ENCODE peak calls at places on chromosomes 2 and 18, in five cellular contexts. J is H9, Z is neuronal stem cell, K is H1, V is mesenchymal stem cell. C is an unnamed sample.

GRCh38 chr2:70525032-70525431 is 28.6 kb downstream of the TGFA start:
- DNase-seq in J (no peak), Z (no peak), K (no peak), V (no peak), C (no peak)

GRCh38 chr2:173574713-173575112 is 220.0 kb downstream of the CDCA7 start:
- DNase-seq in J (no peak), Z (no peak), K (no peak), V (peak), C (no peak)

GRCh38 chr2:174681099-174681982 is 82.9 kb downstream of the CHRNA1 start:
- DNase-seq in J (no peak), Z (no peak), K (no peak), V (peak), C (peak)

GRCh38 chr2:240604291-240604938 is 17.9 kb downstream of the CAPN10 start:
- DNase-seq in J (peak), Z (no peak), K (peak), V (peak), C (no peak)

GRCh38 chr2:86037141-86037794 is 68.4 kb downstream of the POLR1A start:
- DNase-seq in J (no peak), Z (no peak), K (no peak), V (peak), C (no peak)

GRCh38 chr2:96359866-96360265 is 24.3 kb downstream of the NCAPH start:
- DNase-seq in J (no peak), Z (no peak), K (no peak), V (no peak), C (no peak)

GRCh38 chr18:47758000-47758399 is 172.5 kb downstream of the SMAD2 start:
- DNase-seq in J (no peak), Z (no peak), K (no peak), V (peak), C (no peak)

GRCh38 chr2:120262150-120262549 is 9.5 kb downstream of the RALB start:
- DNase-seq in J (no peak), Z (no peak), K (no peak), V (no peak), C (no peak)

DNA sequence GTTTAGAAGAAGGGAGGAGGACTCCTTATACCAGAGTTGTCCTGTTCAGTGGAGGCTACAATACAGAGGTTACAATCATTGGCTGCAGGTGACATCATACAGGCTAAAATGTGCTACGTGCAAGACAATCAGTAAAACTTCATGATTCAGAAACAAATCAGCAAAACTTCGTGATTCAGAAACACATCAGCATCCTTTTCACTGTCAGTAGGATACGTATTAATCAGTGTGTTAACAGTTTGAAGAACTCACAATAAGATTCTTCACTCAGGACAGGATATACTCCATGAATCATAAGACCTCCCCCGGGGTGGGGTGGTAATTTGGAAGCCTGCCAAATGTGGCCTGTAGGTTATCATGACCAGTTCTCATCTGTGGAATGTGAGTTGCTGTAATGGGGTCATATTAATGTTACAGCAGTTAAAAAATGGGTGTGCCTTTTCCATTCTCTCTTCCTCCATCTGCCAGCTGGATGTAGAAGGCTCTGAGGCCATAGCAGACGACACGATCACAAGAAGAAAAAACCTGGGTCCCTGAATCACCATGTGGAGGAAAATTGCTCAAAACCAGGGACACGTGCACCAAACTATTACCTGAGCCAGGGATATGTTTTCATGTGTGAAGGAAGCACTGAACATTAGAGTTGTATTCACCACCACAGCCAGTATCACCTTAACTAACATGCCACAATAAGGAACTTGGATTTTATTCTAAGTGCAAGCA is 134.8 kb upstream of the CREB1 start:
- DNase-seq in J (no peak), Z (no peak), K (no peak), V (peak), C (peak)
- H2AK5ac ChIP-seq in J (no peak), Z (no peak), K (no peak), V (peak), C (no peak)

DNA sequence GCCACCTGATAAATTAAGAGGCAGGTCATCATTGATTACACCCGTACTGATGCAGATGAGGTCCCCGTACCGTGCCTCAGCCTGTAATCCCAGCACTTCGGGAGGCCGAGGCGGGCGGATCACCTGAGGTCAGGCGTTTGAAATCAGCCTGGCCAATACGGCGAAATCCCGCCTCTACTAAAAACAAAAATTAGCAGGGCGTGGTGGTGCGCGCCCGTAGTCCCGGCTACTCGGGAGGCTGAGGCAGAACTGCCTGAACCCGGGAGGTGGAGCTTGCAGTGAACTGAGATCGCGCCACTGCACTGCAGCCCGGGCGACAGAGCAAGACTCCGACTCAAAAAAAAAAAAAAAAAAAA is 683 bp upstream of the ENOSF1 start:
- DNase-seq in J (peak), Z (no peak), K (no peak), V (no peak), C (peak)
- H2BK12ac ChIP-seq in J (no peak), Z (no peak), K (no peak), V (no peak), C (no peak)

GRCh38 chr2:238379096-238379810 is 47.5 kb upstream of the ASB1 start:
- DNase-seq in J (no peak), Z (no peak), K (no peak), V (no peak), C (no peak)

GRCh38 chr2:238378230-238379095 is 48.3 kb upstream of the ASB1 start:
- DNase-seq in J (no peak), Z (no peak), K (no peak), V (no peak), C (no peak)

GRCh38 chr2:238380785-238381184 is 45.9 kb upstream of the ASB1 start:
- DNase-seq in J (no peak), Z (no peak), K (no peak), V (peak), C (peak)

GRCh38 chr2:238380336-238380735 is 46.4 kb upstream of the ASB1 start:
- DNase-seq in J (no peak), Z (no peak), K (no peak), V (no peak), C (no peak)

GRCh38 chr2:238376884-238377391 is 49.8 kb upstream of the ASB1 start:
- DNase-seq in J (no peak), Z (no peak), K (no peak), V (peak), C (no peak)
- H3K27ac ChIP-seq in J (no peak), Z (no peak), K (no peak), V (no peak), C (no peak)

GRCh38 chr2:225236769-225237323 is 162.7 kb upstream of the NYAP2 start:
- DNase-seq in J (no peak), Z (no peak), K (no peak), V (no peak), C (no peak)

DNA sequence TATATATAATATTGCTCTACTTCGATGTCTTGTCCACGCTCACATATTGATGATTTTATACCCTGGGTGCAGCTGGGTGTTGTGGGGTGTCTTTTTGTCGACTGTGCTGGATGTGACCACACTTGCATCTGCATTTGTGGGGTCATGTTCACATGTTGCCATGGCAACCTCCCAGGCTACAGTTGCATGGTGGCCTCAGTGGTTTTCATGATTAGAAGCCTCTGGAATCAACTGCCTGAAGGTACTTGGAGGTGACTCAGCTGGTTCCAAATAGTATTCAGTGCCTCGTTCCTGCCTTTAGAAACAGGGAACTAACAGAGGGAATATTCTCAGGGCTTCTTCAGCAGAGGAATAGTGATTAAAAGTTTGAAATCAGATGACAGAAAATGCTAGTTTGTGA is 166.3 kb upstream of the NYAP2 start:
- DNase-seq in J (no peak), Z (no peak), K (no peak), V (no peak), C (no peak)
- H2AK5ac ChIP-seq in J (no peak), Z (no peak), K (no peak), V (no peak), C (no peak)

GRCh38 chr2:24844023-24844685 is 50.9 kb downstream of the CENPO start:
- DNase-seq in J (no peak), Z (no peak), K (no peak), V (no peak), C (no peak)

GRCh38 chr2:24842081-24843050 is 49.1 kb downstream of the CENPO start:
- DNase-seq in J (no peak), Z (no peak), K (no peak), V (no peak), C (no peak)

GRCh38 chr2:24843461-24843860 is 50.2 kb downstream of the CENPO start:
- DNase-seq in J (no peak), Z (no peak), K (no peak), V (no peak), C (no peak)

GRCh38 chr2:24840962-24841945 is 48.0 kb downstream of the CENPO start:
- DNase-seq in J (no peak), Z (no peak), K (no peak), V (no peak), C (no peak)

DNA sequence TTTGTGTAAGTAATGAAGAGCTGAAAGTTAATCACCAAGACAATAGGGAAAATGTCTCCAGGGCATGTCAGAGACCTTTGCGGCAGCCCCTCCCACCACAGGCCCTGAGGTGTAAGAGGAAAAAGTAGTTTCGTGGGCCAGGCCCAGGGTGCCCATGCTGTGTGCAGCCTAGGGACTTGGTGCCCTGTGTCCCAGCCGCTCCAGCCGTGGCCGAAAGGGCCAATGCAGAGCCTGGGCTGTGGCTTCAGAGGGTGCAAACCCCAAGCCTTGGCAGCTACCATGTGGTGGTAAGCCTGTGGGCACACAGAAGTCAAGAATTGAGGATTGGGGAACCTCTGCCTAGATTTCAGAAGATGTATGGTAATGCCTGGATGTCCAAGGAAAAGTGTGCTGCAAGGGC is 52.5 kb downstream of the CENPO start:
- DNase-seq in J (no peak), Z (no peak), K (no peak), V (no peak), C (no peak)
- H2BK12ac ChIP-seq in J (no peak), Z (no peak), K (no peak), V (no peak), C (no peak)

GRCh38 chr2:22600166-22600565 is 784.8 kb upstream of the KLHL29 start:
- DNase-seq in J (no peak), Z (peak), K (no peak), V (no peak), C (no peak)
- H3K27ac ChIP-seq in J (no peak), Z (no peak), K (no peak), V (no peak), C (no peak)

GRCh38 chr2:191250400-191250799 is 5.2 kb downstream of the MYO1B start:
- DNase-seq in J (no peak), Z (no peak), K (no peak), V (peak), C (no peak)
- H2AK5ac ChIP-seq in J (no peak), Z (no peak), K (no peak), V (peak), C (no peak)

DNA sequence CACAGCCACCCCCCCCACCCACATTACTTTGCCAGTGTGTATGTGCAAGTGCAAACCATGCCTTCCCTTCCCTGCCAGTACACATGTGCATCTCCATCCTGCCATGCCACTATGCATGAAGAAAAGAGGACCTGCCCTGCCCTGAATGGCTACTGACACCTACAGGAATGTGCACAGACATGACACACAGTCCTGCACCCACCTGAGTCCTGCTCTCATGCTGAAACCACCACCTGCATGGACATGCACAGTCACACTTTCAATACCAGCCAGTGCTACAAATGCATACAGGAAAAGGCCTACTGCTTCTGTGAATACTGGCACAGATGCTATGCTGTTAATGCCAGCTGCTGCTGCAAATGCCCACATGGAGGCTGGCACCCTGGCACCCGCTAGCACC is 334.4 kb upstream of the DLGAP1 start:
- DNase-seq in J (no peak), Z (no peak), K (no peak), V (no peak), C (no peak)
- H2BK12ac ChIP-seq in J (no peak), Z (no peak), K (no peak), V (no peak), C (no peak)

GRCh38 chr2:151290467-151290866 is 999 bp upstream of the NMI start:
- DNase-seq in J (no peak), Z (no peak), K (no peak), V (no peak), C (no peak)
- H3K27ac ChIP-seq in J (no peak), Z (no peak), K (no peak), V (peak), C (no peak)

C was measured in trophoblast cell.